ENCODE peak calls at places on chromosomes 2 and 18, in four cellular contexts. Z is lung, J is K562, L is PC-3. P is an unnamed sample.
A peak's percentile ranks its signal among the peaks of the same experiment; 100 is the strongest.

GRCh38 chr2:37481244-37481643 is 136.8 kb downstream of the QPCT start:
- DNase-seq in L (no peak), Z (no peak), J (no peak), P (no peak)

GRCh38 chr18:55501594-55502345 is 86.2 kb downstream of the TCF4 start:
- DNase-seq in L (no peak), Z (no peak), J (no peak), P (no peak)

GRCh38 chr2:165176780-165177179 is 27.1 kb downstream of the SCN3A start:
- DNase-seq in L (no peak), J (no peak), Z (no peak), P (no peak)

GRCh38 chr2:61926921-61927477 is 21.5 kb downstream of the COMMD1 start:
- DNase-seq in L (no peak), J (no peak), Z (no peak), P (no peak)

GRCh38 chr2:231298091-231298490 is 97.4 kb upstream of the B3GNT7 start:
- DNase-seq in Z (no peak), L (no peak), J (no peak), P (no peak)

GRCh38 chr2:168294409-168294808 is 47.0 kb upstream of the STK39 start:
- DNase-seq in Z (no peak), J (no peak), L (no peak), P (no peak)

GRCh38 chr2:9820020-9820973 is 23.0 kb upstream of the TAF1B start:
- DNase-seq in Z (peak; percentile 64), L (peak; percentile 71), J (no peak), P (no peak)

GRCh38 chr2:68190991-68191731 is 33.5 kb downstream of the PNO1 start:
- DNase-seq in L (peak; percentile 90), Z (no peak), J (peak; percentile 20), P (no peak)

GRCh38 chr18:3458378-3458777 is 8.4 kb downstream of the TGIF1 start:
- DNase-seq in L (peak; percentile 40), Z (no peak), J (no peak), P (no peak)

GRCh38 chr2:55112229-55113016 is 62.2 kb upstream of the RTN4 start:
- DNase-seq in J (peak; percentile 81), L (no peak), Z (no peak), P (no peak)

GRCh38 chr2:238063414-238064189 is 2.8 kb downstream of the SCLY start:
- DNase-seq in J (no peak), L (no peak), Z (no peak), P (no peak)

GRCh38 chr2:45128580-45128997 is 119.3 kb upstream of the SIX2 start:
- DNase-seq in L (peak; percentile 99), Z (no peak), J (peak; percentile 3), P (no peak)

GRCh38 chr2:143336719-143337210 is 207.5 kb downstream of the ARHGAP15 start:
- DNase-seq in L (no peak), J (no peak), Z (no peak), P (no peak)

GRCh38 chr18:76445741-76446232 is 49.3 kb downstream of the ZNF516 start:
- DNase-seq in Z (no peak), J (no peak), L (no peak), P (no peak)

GRCh38 chr2:224412064-224412921 is 10.4 kb upstream of the FAM124B start:
- DNase-seq in Z (no peak), J (no peak), L (no peak), P (peak; percentile 69)

GRCh38 chr2:55309441-55309840 is 40.4 kb upstream of the MTIF2 start:
- DNase-seq in Z (no peak), L (peak; percentile 59), J (no peak), P (no peak)

GRCh38 chr2:74703373-74703772 is 49.3 kb downstream of the SEMA4F start:
- DNase-seq in L (no peak), Z (no peak), J (no peak), P (no peak)

GRCh38 chr2:84986018-84986417 is 15.1 kb downstream of the KCMF1 start:
- DNase-seq in J (no peak), Z (no peak), L (no peak), P (no peak)

GRCh38 chr2:230422149-230422548 is 6.1 kb downstream of the SP100 start:
- DNase-seq in J (no peak), L (no peak), Z (no peak), P (no peak)

DNA sequence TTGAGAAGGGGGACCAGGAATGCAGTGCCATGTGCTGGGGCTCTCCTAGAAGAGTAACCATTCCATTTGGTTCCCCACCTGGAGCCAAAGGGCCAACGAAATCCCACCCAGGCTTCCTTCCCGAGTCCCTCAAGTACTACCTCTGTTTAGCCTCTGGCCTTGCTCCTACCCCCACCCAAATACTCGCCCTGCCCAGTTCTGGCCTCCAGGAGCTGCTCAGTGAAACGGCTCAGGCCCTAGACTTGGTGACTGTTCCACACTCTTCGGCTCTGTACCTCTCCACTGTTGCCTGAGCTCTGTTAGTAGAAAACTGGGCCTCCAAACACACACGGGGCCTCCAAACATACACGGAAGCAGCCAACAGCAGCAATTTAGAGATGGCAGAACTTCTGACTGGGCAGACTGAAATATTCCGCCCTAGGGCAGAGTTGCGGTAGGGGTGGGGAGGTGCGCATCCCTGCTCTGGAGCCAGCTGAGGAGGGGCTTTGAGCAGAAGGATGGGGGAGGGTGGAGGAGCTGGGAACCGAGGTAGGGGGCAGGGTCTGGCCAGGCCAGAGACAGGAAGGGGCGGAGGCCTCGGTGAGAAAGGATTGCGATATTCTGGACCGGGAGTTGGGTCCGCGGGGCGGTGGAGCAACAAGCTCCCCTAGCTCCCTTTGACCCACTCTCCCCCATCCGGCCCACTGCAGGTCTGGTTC is 4.3 kb downstream of the OTX1 start:
- DNase-seq in J (no peak), L (no peak), Z (no peak), P (no peak)
- H3K9me3 ChIP-seq in J (peaks cover 9% of the 10 kb centered on the region), L (no peaks in the 10 kb centered on the region), Z (peaks cover 51% of the 10 kb centered on the region), P (no peaks in the 10 kb centered on the region)

GRCh38 chr2:221612800-221613199 is 40.7 kb upstream of the EPHA4 start:
- DNase-seq in Z (no peak), J (no peak), L (no peak), P (no peak)
- H3K36me3 ChIP-seq in Z (no peaks in the 10 kb centered on the region), J (no peaks in the 10 kb centered on the region), L (no peaks in the 10 kb centered on the region), P (no peaks in the 10 kb centered on the region)

GRCh38 chr2:79552653-79553052 is 39.8 kb downstream of the CTNNA2 start:
- DNase-seq in L (no peak), J (no peak), Z (no peak), P (no peak)
- H3K9me3 ChIP-seq in L (peaks cover 54% of the 10 kb centered on the region), J (no peaks in the 10 kb centered on the region), Z (peaks cover 11% of the 10 kb centered on the region), P (no peaks in the 10 kb centered on the region)

GRCh38 chr2:46983065-46983801 is 67.6 kb upstream of the MCFD2 start:
- DNase-seq in Z (peak; percentile 38), L (peak; percentile 55), J (peak; percentile 57), P (no peak)
- H3K36me3 ChIP-seq in Z (peaks cover 16% of the 10 kb centered on the region), L (peaks cover 3% of the 10 kb centered on the region), J (peaks cover 19% of the 10 kb centered on the region), P (no peaks in the 10 kb centered on the region)

DNA sequence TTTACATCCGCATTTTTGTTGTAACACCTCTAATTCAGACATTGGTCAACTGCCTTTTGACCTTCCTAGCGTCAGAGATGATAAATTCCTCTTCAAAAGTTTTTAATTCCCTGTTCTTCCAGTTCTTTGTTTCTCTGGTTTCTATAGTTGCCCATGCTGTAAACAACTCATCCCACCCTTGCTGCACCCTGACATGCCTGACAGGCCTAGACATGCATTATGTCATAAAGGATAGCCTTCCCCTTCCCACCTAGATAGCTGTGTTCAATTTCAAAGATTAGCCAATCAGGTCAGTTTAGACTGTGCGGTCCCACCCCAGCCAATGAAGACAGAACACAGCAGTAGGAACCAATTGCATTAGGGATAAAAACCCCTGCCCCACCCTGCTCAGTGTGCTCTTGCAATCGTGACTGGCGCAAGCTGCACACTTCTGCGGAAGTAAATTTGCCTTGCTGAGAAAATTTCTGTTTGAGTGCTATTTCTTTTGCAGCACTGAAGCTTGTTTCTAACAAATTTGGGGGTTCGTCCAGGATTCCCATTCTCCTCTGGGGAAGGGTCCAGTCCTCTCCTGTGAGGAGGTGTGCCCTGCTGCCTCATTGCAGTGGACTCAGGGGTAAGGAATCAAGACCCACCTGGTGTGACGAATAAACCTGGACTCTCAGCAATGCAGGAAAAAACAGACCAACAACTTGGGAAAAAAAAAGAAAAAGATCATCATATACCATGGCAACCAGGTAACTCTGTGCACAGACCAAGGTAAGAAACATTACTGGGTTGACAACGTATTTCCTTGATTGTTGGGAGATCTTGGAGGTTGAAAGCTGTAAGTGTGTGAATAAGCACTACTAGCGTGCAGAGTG is 9.1 kb upstream of the SAP130 start:
- DNase-seq in L (no peak), Z (no peak), J (no peak), P (no peak)
- H3K9me3 ChIP-seq in L (peaks cover 34% of the 10 kb centered on the region), Z (peaks cover 23% of the 10 kb centered on the region), J (peaks cover 13% of the 10 kb centered on the region), P (no peaks in the 10 kb centered on the region)

GRCh38 chr18:69143084-69143483 is 257.6 kb upstream of the DOK6 start:
- DNase-seq in L (no peak), J (no peak), Z (no peak), P (no peak)

GRCh38 chr18:69138088-69138487 is 262.6 kb upstream of the DOK6 start:
- DNase-seq in Z (no peak), J (no peak), L (no peak), P (no peak)
- H3K36me3 ChIP-seq in Z (no peaks in the 10 kb centered on the region), J (no peaks in the 10 kb centered on the region), L (no peaks in the 10 kb centered on the region), P (no peaks in the 10 kb centered on the region)

GRCh38 chr18:78656346-78656925 is 323.2 kb upstream of the SALL3 start:
- DNase-seq in J (no peak), Z (no peak), L (no peak), P (no peak)
- H3K9me3 ChIP-seq in J (no peaks in the 10 kb centered on the region), Z (peaks cover 5% of the 10 kb centered on the region), L (no peaks in the 10 kb centered on the region), P (no peaks in the 10 kb centered on the region)

GRCh38 chr2:150476809-150477302 is 10.6 kb downstream of the RND3 start:
- DNase-seq in Z (no peak), L (peak; percentile 7), J (no peak), P (no peak)
- H3K36me3 ChIP-seq in Z (no peaks in the 10 kb centered on the region), L (peaks cover 74% of the 10 kb centered on the region), J (no peaks in the 10 kb centered on the region), P (no peaks in the 10 kb centered on the region)

DNA sequence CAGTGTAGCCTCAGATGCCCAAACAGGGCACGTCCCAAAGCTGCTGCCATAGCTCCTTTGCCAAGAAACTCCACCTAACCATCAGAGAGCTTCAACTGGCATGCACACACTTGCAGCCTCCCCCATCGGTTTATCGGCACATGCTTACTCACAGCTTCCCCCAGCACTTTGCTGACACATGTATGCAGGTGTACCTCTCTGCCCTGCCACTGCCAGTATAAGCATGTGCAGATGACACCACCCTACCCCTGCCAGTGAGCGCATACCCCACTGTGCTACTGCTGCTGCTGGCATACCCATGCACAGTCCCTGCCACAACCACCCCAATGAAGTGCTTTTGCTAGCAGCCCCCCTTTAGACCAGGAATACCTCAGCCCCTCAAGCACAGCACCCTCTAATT is 1231.0 kb downstream of the DSC3 start:
- DNase-seq in L (no peak), J (no peak), Z (no peak), P (no peak)
- H3K9me3 ChIP-seq in L (no peaks in the 10 kb centered on the region), J (no peaks in the 10 kb centered on the region), Z (no peaks in the 10 kb centered on the region), P (no peaks in the 10 kb centered on the region)

GRCh38 chr2:43943323-43943722 is 52.5 kb downstream of the LRPPRC start:
- DNase-seq in Z (no peak), J (no peak), L (no peak), P (no peak)
- H3K36me3 ChIP-seq in Z (peaks cover 9% of the 10 kb centered on the region), J (peaks cover 93% of the 10 kb centered on the region), L (peaks cover 77% of the 10 kb centered on the region), P (no peaks in the 10 kb centered on the region)

P was measured in prostate gland.